ENCODE peak calls at places on chromosomes 6 and 20, in six cellular contexts. X is fibroblast of pulmonary artery; V is hippocampal formation; O is T-helper 2 cell; F is substantia nigra; D is stimulated activated CD4-positive, alpha-beta T cell treated with anti-CD3 and anti-CD28 coated beads, TNF-alpha, amount 100 ng/mL, for 24 hours. E is an unnamed sample.

GRCh38 chr20:36238153-36238552 is 1.9 kb downstream of the AAR2 start:
- DNase-seq in X (no peak), V (no peak), O (no peak), F (no peak), D (no peak), E (no peak)

GRCh38 chr20:43432498-43432897 is 25.2 kb upstream of the SRSF6 start:
- DNase-seq in X (no peak), V (no peak), O (no peak), F (no peak), D (no peak), E (no peak)

GRCh38 chr6:73969982-73970960 is 274.3 kb downstream of the CD109 start:
- DNase-seq in X (peak; percentile 72), V (no peak), O (peak; percentile 21), F (no peak), D (no peak), E (no peak)

GRCh38 chr6:44733868-44734267 is 346.4 kb downstream of the CDC5L start:
- DNase-seq in X (peak; percentile 36), V (no peak), O (no peak), F (no peak), D (no peak), E (no peak)

GRCh38 chr20:33925867-33926266 is 67.8 kb upstream of the RALY start:
- DNase-seq in X (no peak), V (no peak), O (no peak), F (no peak), D (no peak), E (no peak)

GRCh38 chr6:31270788-31271640 is 878 bp downstream of the HLA-C start:
- DNase-seq in X (peak; percentile 55), V (no peak), O (peak; percentile 70), F (no peak), D (peak; percentile 40), E (peak; percentile 64)

GRCh38 chr6:37696841-37697735 is 595 bp downstream of the MDGA1 start:
- DNase-seq in X (peak; percentile 10), V (peak; percentile 20), O (peak; percentile 59), F (no peak), D (no peak), E (peak; percentile 22)

GRCh38 chr6:132404736-132405135 is 3.5 kb upstream of the MOXD1 start:
- DNase-seq in X (no peak), V (no peak), O (no peak), F (no peak), D (no peak), E (no peak)

GRCh38 chr6:100370265-100370664 is 94.5 kb downstream of the SIM1 start:
- DNase-seq in X (no peak), V (no peak), O (peak; percentile 23), F (no peak), D (no peak), E (no peak)

E was measured in activated CD4-positive, alpha-beta T cell treated with anti-CD3 and anti-CD28 coated beads for 24 hours.